ENCODE peak calls at places on chromosome 2, in eight cellular contexts. One of them, this sample, is unnamed.
A peak's percentile ranks its signal among the peaks of the same experiment; 100 is the strongest.

GRCh38 chr2:232333361-232334135 is 45.0 kb upstream of the ALPP start:
- DNase-seq in neural progenitor cell: peak; percentile 40
- DNase-seq in breast epithelium: peak; percentile 48
- DNase-seq in fibroblast of lung: no peak
- DNase-seq in stomach: no peak
- DNase-seq in GM23248: no peak
- DNase-seq in naive thymus-derived CD4-positive, alpha-beta T cell: no peak
- DNase-seq in heart left ventricle: peak; percentile 58
- DNase-seq in this sample: peak; percentile 6

GRCh38 chr2:193796847-193797246 is 1602.1 kb upstream of the TMEFF2 start:
- DNase-seq in neural progenitor cell: no peak
- DNase-seq in breast epithelium: no peak
- DNase-seq in fibroblast of lung: no peak
- DNase-seq in stomach: no peak
- DNase-seq in GM23248: no peak
- DNase-seq in naive thymus-derived CD4-positive, alpha-beta T cell: no peak
- DNase-seq in heart left ventricle: no peak
- DNase-seq in this sample: no peak

GRCh38 chr2:54556659-54557121 is 100.6 kb downstream of the SPTBN1 start:
- DNase-seq in neural progenitor cell: no peak
- DNase-seq in breast epithelium: no peak
- DNase-seq in fibroblast of lung: peak; percentile 95
- DNase-seq in stomach: no peak
- DNase-seq in GM23248: peak; percentile 84
- DNase-seq in naive thymus-derived CD4-positive, alpha-beta T cell: no peak
- DNase-seq in heart left ventricle: no peak
- DNase-seq in this sample: no peak

GRCh38 chr2:111703759-111704158 is 180.2 kb downstream of the ANAPC1 start:
- DNase-seq in neural progenitor cell: no peak
- DNase-seq in breast epithelium: no peak
- DNase-seq in fibroblast of lung: no peak
- DNase-seq in stomach: no peak
- DNase-seq in GM23248: no peak
- DNase-seq in naive thymus-derived CD4-positive, alpha-beta T cell: no peak
- DNase-seq in heart left ventricle: no peak
- DNase-seq in this sample: no peak

GRCh38 chr2:99613992-99614391 is 124.2 kb upstream of the REV1 start:
- DNase-seq in neural progenitor cell: no peak
- DNase-seq in breast epithelium: no peak
- DNase-seq in fibroblast of lung: no peak
- DNase-seq in stomach: no peak
- DNase-seq in GM23248: no peak
- DNase-seq in naive thymus-derived CD4-positive, alpha-beta T cell: no peak
- DNase-seq in heart left ventricle: no peak
- DNase-seq in this sample: no peak

GRCh38 chr2:45681675-45682074 is 30.2 kb downstream of the PRKCE start:
- DNase-seq in neural progenitor cell: no peak
- DNase-seq in breast epithelium: no peak
- DNase-seq in fibroblast of lung: peak; percentile 93
- DNase-seq in stomach: peak; percentile 39
- DNase-seq in GM23248: peak; percentile 93
- DNase-seq in naive thymus-derived CD4-positive, alpha-beta T cell: no peak
- DNase-seq in heart left ventricle: no peak
- DNase-seq in this sample: no peak

GRCh38 chr2:239858179-239858578 is 167.0 kb downstream of the NDUFA10 start:
- DNase-seq in neural progenitor cell: peak; percentile 84
- DNase-seq in breast epithelium: no peak
- DNase-seq in fibroblast of lung: no peak
- DNase-seq in stomach: no peak
- DNase-seq in GM23248: no peak
- DNase-seq in naive thymus-derived CD4-positive, alpha-beta T cell: no peak
- DNase-seq in heart left ventricle: no peak
- DNase-seq in this sample: no peak

GRCh38 chr2:193518061-193518817 is 1323.5 kb upstream of the TMEFF2 start:
- DNase-seq in neural progenitor cell: no peak
- DNase-seq in breast epithelium: no peak
- DNase-seq in fibroblast of lung: peak; percentile 93
- DNase-seq in stomach: no peak
- DNase-seq in GM23248: peak; percentile 14
- DNase-seq in naive thymus-derived CD4-positive, alpha-beta T cell: no peak
- DNase-seq in heart left ventricle: no peak
- DNase-seq in this sample: no peak

GRCh38 chr2:144304127-144304665 is 215.7 kb downstream of the ZEB2 start:
- DNase-seq in neural progenitor cell: no peak
- DNase-seq in breast epithelium: no peak
- DNase-seq in fibroblast of lung: no peak
- DNase-seq in stomach: no peak
- DNase-seq in GM23248: no peak
- DNase-seq in naive thymus-derived CD4-positive, alpha-beta T cell: no peak
- DNase-seq in heart left ventricle: no peak
- DNase-seq in this sample: no peak

GRCh38 chr2:89849731-89850130 is 1158.3 kb downstream of the RPIA start:
- DNase-seq in neural progenitor cell: no peak
- DNase-seq in breast epithelium: no peak
- DNase-seq in fibroblast of lung: no peak
- DNase-seq in stomach: no peak
- DNase-seq in GM23248: no peak
- DNase-seq in naive thymus-derived CD4-positive, alpha-beta T cell: no peak
- DNase-seq in heart left ventricle: no peak
- DNase-seq in this sample: no peak

GRCh38 chr2:89850481-89850880 is 1159.0 kb downstream of the RPIA start:
- DNase-seq in neural progenitor cell: no peak
- DNase-seq in breast epithelium: no peak
- DNase-seq in fibroblast of lung: no peak
- DNase-seq in stomach: no peak
- DNase-seq in GM23248: no peak
- DNase-seq in naive thymus-derived CD4-positive, alpha-beta T cell: no peak
- DNase-seq in heart left ventricle: no peak
- DNase-seq in this sample: no peak

GRCh38 chr2:89850881-89851582 is 1159.6 kb downstream of the RPIA start:
- DNase-seq in neural progenitor cell: no peak
- DNase-seq in breast epithelium: no peak
- DNase-seq in fibroblast of lung: no peak
- DNase-seq in stomach: no peak
- DNase-seq in GM23248: no peak
- DNase-seq in naive thymus-derived CD4-positive, alpha-beta T cell: no peak
- DNase-seq in heart left ventricle: no peak
- DNase-seq in this sample: no peak

GRCh38 chr2:89848114-89848513 is 1156.6 kb downstream of the RPIA start:
- DNase-seq in neural progenitor cell: no peak
- DNase-seq in breast epithelium: no peak
- DNase-seq in fibroblast of lung: no peak
- DNase-seq in stomach: no peak
- DNase-seq in GM23248: no peak
- DNase-seq in naive thymus-derived CD4-positive, alpha-beta T cell: no peak
- DNase-seq in heart left ventricle: no peak
- DNase-seq in this sample: no peak

DNA sequence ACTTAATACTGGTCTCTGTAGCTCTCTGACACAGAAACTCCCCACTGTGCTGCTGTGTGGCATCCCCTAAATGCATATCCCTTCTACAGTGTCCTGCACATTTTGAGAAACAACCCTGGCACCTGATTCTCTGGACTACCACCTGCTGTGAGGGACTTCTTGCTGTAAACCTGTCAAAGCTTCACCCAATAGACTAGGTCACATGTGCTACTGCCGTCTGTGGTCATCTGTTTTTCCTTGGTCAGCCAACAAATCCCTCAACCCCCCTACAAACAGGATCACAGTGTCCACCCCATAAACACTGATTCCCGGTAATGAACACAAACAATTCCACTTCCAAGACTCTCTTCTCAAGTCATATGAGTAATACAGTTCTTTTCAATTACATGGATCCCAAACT is 1157.3 kb downstream of the RPIA start:
- DNase-seq in neural progenitor cell: no peak
- DNase-seq in breast epithelium: no peak
- DNase-seq in fibroblast of lung: no peak
- DNase-seq in stomach: no peak
- DNase-seq in GM23248: no peak
- DNase-seq in naive thymus-derived CD4-positive, alpha-beta T cell: no peak
- DNase-seq in heart left ventricle: no peak
- DNase-seq in this sample: no peak
- H3K9me3 ChIP-seq in neural progenitor cell: peaks cover 78% of the 10 kb centered on the region
- H3K9me3 ChIP-seq in breast epithelium: no peaks in the 10 kb centered on the region
- H3K9me3 ChIP-seq in fibroblast of lung: no peaks in the 10 kb centered on the region
- H3K9me3 ChIP-seq in stomach: no peaks in the 10 kb centered on the region
- H3K9me3 ChIP-seq in GM23248: no peaks in the 10 kb centered on the region
- H3K9me3 ChIP-seq in naive thymus-derived CD4-positive, alpha-beta T cell: peaks cover 4% of the 10 kb centered on the region
- H3K9me3 ChIP-seq in heart left ventricle: no peaks in the 10 kb centered on the region
- H3K9me3 ChIP-seq in this sample: no peaks in the 10 kb centered on the region

GRCh38 chr2:89842180-89842908 is 1150.9 kb downstream of the RPIA start:
- DNase-seq in neural progenitor cell: no peak
- DNase-seq in breast epithelium: no peak
- DNase-seq in fibroblast of lung: no peak
- DNase-seq in stomach: no peak
- DNase-seq in GM23248: no peak
- DNase-seq in naive thymus-derived CD4-positive, alpha-beta T cell: no peak
- DNase-seq in heart left ventricle: no peak
- DNase-seq in this sample: no peak

GRCh38 chr2:89841476-89841840 is 1150.0 kb downstream of the RPIA start:
- DNase-seq in neural progenitor cell: no peak
- DNase-seq in breast epithelium: no peak
- DNase-seq in fibroblast of lung: no peak
- DNase-seq in stomach: no peak
- DNase-seq in GM23248: no peak
- DNase-seq in naive thymus-derived CD4-positive, alpha-beta T cell: no peak
- DNase-seq in heart left ventricle: no peak
- DNase-seq in this sample: no peak

GRCh38 chr2:89845532-89845931 is 1154.1 kb downstream of the RPIA start:
- DNase-seq in neural progenitor cell: no peak
- DNase-seq in breast epithelium: no peak
- DNase-seq in fibroblast of lung: no peak
- DNase-seq in stomach: no peak
- DNase-seq in GM23248: no peak
- DNase-seq in naive thymus-derived CD4-positive, alpha-beta T cell: no peak
- DNase-seq in heart left ventricle: no peak
- DNase-seq in this sample: no peak

DNA sequence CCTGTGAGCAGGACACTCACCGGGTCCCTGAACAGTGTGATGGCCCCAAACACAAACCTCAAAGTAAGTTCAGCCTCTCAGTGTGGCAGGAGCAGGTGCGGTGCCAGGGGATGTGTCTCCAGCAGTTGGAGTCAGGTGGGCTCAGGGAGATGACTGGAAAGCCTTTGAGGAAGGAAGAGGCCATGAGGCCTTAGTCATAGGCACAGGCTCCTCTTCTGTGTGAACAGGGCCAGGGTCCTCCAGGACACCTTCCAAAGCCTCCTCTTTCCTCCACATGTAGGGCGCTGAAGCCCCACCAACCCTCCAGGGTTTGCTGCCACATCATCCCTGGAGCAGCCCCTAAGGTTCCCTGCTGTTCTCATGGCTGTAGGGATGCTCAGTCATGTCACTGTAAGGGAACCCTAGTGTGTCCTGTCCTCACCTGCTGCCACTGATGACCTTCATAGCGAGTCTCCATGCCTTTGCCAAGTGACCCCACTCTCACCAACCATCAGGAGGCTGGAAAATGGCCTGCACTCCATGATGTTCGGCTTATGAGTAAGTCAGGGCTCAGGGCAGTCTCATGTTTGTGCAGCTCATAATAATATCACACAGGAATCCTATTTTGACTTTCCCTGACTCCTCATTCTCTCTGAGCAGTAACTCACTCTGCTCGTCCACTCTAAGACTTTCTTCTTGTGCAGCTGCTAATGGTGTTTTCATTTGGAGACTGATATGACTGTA is 1152.9 kb downstream of the RPIA start:
- DNase-seq in neural progenitor cell: no peak
- DNase-seq in breast epithelium: no peak
- DNase-seq in fibroblast of lung: no peak
- DNase-seq in stomach: no peak
- DNase-seq in GM23248: no peak
- DNase-seq in naive thymus-derived CD4-positive, alpha-beta T cell: no peak
- DNase-seq in heart left ventricle: no peak
- DNase-seq in this sample: no peak
- H3K9me3 ChIP-seq in neural progenitor cell: peaks cover 72% of the 10 kb centered on the region
- H3K9me3 ChIP-seq in breast epithelium: peaks cover 7% of the 10 kb centered on the region
- H3K9me3 ChIP-seq in fibroblast of lung: peaks cover 3% of the 10 kb centered on the region
- H3K9me3 ChIP-seq in stomach: no peaks in the 10 kb centered on the region
- H3K9me3 ChIP-seq in GM23248: no peaks in the 10 kb centered on the region
- H3K9me3 ChIP-seq in naive thymus-derived CD4-positive, alpha-beta T cell: peaks cover 9% of the 10 kb centered on the region
- H3K9me3 ChIP-seq in heart left ventricle: no peaks in the 10 kb centered on the region
- H3K9me3 ChIP-seq in this sample: peaks cover 6% of the 10 kb centered on the region

GRCh38 chr2:225031599-225031998 is 10.7 kb downstream of the DOCK10 start:
- DNase-seq in neural progenitor cell: no peak
- DNase-seq in breast epithelium: no peak
- DNase-seq in fibroblast of lung: no peak
- DNase-seq in stomach: no peak
- DNase-seq in GM23248: no peak
- DNase-seq in naive thymus-derived CD4-positive, alpha-beta T cell: no peak
- DNase-seq in heart left ventricle: no peak
- DNase-seq in this sample: no peak

GRCh38 chr2:225030893-225031292 is 11.4 kb downstream of the DOCK10 start:
- DNase-seq in neural progenitor cell: no peak
- DNase-seq in breast epithelium: no peak
- DNase-seq in fibroblast of lung: no peak
- DNase-seq in stomach: no peak
- DNase-seq in GM23248: no peak
- DNase-seq in naive thymus-derived CD4-positive, alpha-beta T cell: no peak
- DNase-seq in heart left ventricle: no peak
- DNase-seq in this sample: no peak

GRCh38 chr2:225033440-225034390 is 8.6 kb downstream of the DOCK10 start:
- DNase-seq in neural progenitor cell: no peak
- DNase-seq in breast epithelium: no peak
- DNase-seq in fibroblast of lung: no peak
- DNase-seq in stomach: no peak
- DNase-seq in GM23248: no peak
- DNase-seq in naive thymus-derived CD4-positive, alpha-beta T cell: no peak
- DNase-seq in heart left ventricle: no peak
- DNase-seq in this sample: no peak

GRCh38 chr2:225030089-225030653 is 12.1 kb downstream of the DOCK10 start:
- DNase-seq in neural progenitor cell: no peak
- DNase-seq in breast epithelium: no peak
- DNase-seq in fibroblast of lung: peak; percentile 14
- DNase-seq in stomach: no peak
- DNase-seq in GM23248: no peak
- DNase-seq in naive thymus-derived CD4-positive, alpha-beta T cell: no peak
- DNase-seq in heart left ventricle: no peak
- DNase-seq in this sample: no peak

GRCh38 chr2:225032249-225032648 is 10.0 kb downstream of the DOCK10 start:
- DNase-seq in neural progenitor cell: no peak
- DNase-seq in breast epithelium: no peak
- DNase-seq in fibroblast of lung: no peak
- DNase-seq in stomach: no peak
- DNase-seq in GM23248: no peak
- DNase-seq in naive thymus-derived CD4-positive, alpha-beta T cell: no peak
- DNase-seq in heart left ventricle: no peak
- DNase-seq in this sample: no peak
- H3K9me3 ChIP-seq in neural progenitor cell: no peaks in the 10 kb centered on the region
- H3K9me3 ChIP-seq in breast epithelium: no peaks in the 10 kb centered on the region
- H3K9me3 ChIP-seq in fibroblast of lung: no peaks in the 10 kb centered on the region
- H3K9me3 ChIP-seq in stomach: no peaks in the 10 kb centered on the region
- H3K9me3 ChIP-seq in GM23248: no peaks in the 10 kb centered on the region
- H3K9me3 ChIP-seq in naive thymus-derived CD4-positive, alpha-beta T cell: no peaks in the 10 kb centered on the region
- H3K9me3 ChIP-seq in heart left ventricle: no peaks in the 10 kb centered on the region
- H3K9me3 ChIP-seq in this sample: no peaks in the 10 kb centered on the region

DNA sequence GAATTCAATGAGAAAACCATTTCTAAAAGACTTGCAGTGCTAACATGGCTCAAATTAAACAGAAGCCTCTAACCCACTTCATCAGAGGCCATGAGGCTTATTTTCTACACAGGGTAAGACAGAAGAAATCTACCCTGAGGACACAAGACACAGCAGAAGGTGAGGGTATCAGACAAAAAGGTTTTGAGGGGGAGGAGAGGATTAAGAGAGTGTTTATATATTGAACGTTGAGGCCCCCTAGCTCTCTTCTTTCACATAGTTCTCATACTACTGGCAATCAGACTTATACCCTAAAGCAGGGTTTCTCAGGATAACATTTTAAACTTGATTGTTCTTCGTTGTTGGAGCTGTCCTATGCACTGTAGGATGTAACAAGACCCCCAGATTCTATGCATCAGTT is 21.4 kb downstream of the ORC4 start:
- DNase-seq in neural progenitor cell: no peak
- DNase-seq in breast epithelium: no peak
- DNase-seq in fibroblast of lung: no peak
- DNase-seq in stomach: no peak
- DNase-seq in GM23248: no peak
- DNase-seq in naive thymus-derived CD4-positive, alpha-beta T cell: no peak
- DNase-seq in heart left ventricle: no peak
- DNase-seq in this sample: no peak
- H3K9me3 ChIP-seq in neural progenitor cell: peaks cover 11% of the 10 kb centered on the region
- H3K9me3 ChIP-seq in breast epithelium: no peaks in the 10 kb centered on the region
- H3K9me3 ChIP-seq in fibroblast of lung: no peaks in the 10 kb centered on the region
- H3K9me3 ChIP-seq in stomach: peaks cover 14% of the 10 kb centered on the region
- H3K9me3 ChIP-seq in GM23248: no peaks in the 10 kb centered on the region
- H3K9me3 ChIP-seq in naive thymus-derived CD4-positive, alpha-beta T cell: peaks cover 4% of the 10 kb centered on the region
- H3K9me3 ChIP-seq in heart left ventricle: peaks cover 16% of the 10 kb centered on the region
- H3K9me3 ChIP-seq in this sample: no peaks in the 10 kb centered on the region